ENCODE peak calls at places on chromosomes 11 and 22, in five cellular contexts. G is foreskin fibroblast; H is pancreas; Y is transverse colon; M is activated CD8-positive, alpha-beta T cell treated with anti-CD3 and anti-CD28 coated beads for 36 hours. R is an unnamed sample.

GRCh38 chr22:46292727-46293126 is 3.9 kb upstream of the GTSE1 start:
- DNase-seq in G (no peak), H (no peak), Y (peak), M (no peak), R (no peak)

GRCh38 chr22:41530612-41531421 is 13.5 kb downstream of the POLR3H start:
- DNase-seq in G (no peak), H (no peak), Y (no peak), M (no peak), R (no peak)

GRCh38 chr11:27319065-27319464 is 44.0 kb downstream of the CCDC34 start:
- DNase-seq in G (peak), H (no peak), Y (no peak), M (peak), R (peak)

GRCh38 chr22:36875741-36876140 is 14.9 kb downstream of the NCF4 start:
- DNase-seq in G (no peak), H (no peak), Y (no peak), M (no peak), R (no peak)

GRCh38 chr11:64086263-64086938 is 50.7 kb downstream of the FLRT1 start:
- DNase-seq in G (peak), H (peak), Y (peak), M (no peak), R (peak)

GRCh38 chr22:38735126-38735464 is 20.7 kb downstream of the SUN2 start:
- DNase-seq in G (no peak), H (no peak), Y (no peak), M (no peak), R (no peak)

GRCh38 chr22:46192210-46192993 is 42.1 kb downstream of the PPARA start:
- DNase-seq in G (no peak), H (no peak), Y (no peak), M (no peak), R (no peak)

GRCh38 chr22:24432059-24432853 is 4.9 kb downstream of the ADORA2A start:
- DNase-seq in G (peak), H (no peak), Y (peak), M (peak), R (peak)

GRCh38 chr11:117834838-117835443 is 10.4 kb upstream of the FXYD2 start:
- DNase-seq in G (no peak), H (peak), Y (peak), M (no peak), R (no peak)

GRCh38 chr11:22859756-22860155 is 518 bp downstream of the CCDC179 start:
- DNase-seq in G (no peak), H (no peak), Y (no peak), M (no peak), R (no peak)

GRCh38 chr11:104219081-104219480 is 55.1 kb upstream of the PDGFD start:
- DNase-seq in G (peak), H (no peak), Y (no peak), M (no peak), R (peak)

GRCh38 chr11:45931739-45932138 is 9.3 kb downstream of the LARGE2 start:
- DNase-seq in G (no peak), H (no peak), Y (no peak), M (no peak), R (no peak)

GRCh38 chr22:34105461-34106062 is 185.3 kb upstream of the LARGE1 start:
- DNase-seq in G (no peak), H (peak), Y (peak), M (peak), R (peak)

GRCh38 chr11:132960679-132961078 is 571.6 kb downstream of the OPCML start:
- DNase-seq in G (no peak), H (no peak), Y (no peak), M (no peak), R (no peak)

GRCh38 chr11:66002648-66003225 is 434 bp downstream of the BANF1 start:
- DNase-seq in G (peak), H (peak), Y (peak), M (no peak), R (peak)

GRCh38 chr11:55707029-55707428 is 45.0 kb downstream of the OR4C6 start:
- DNase-seq in G (peak), H (no peak), Y (no peak), M (no peak), R (peak)

GRCh38 chr22:45830531-45831245 is 146.3 kb downstream of the WNT7B start:
- DNase-seq in G (peak), H (no peak), Y (no peak), M (no peak), R (peak)

GRCh38 chr11:531826-532511 is 3.4 kb downstream of the HRAS start:
- DNase-seq in G (no peak), H (no peak), Y (no peak), M (no peak), R (no peak)

GRCh38 chr11:116535120-116535519 is 237.7 kb downstream of the BUD13 start:
- DNase-seq in G (no peak), H (no peak), Y (no peak), M (no peak), R (no peak)

GRCh38 chr11:116532066-116532465 is 240.7 kb downstream of the BUD13 start:
- DNase-seq in G (no peak), H (no peak), Y (no peak), M (no peak), R (no peak)

GRCh38 chr11:116534270-116534975 is 238.4 kb downstream of the BUD13 start:
- DNase-seq in G (no peak), H (no peak), Y (no peak), M (no peak), R (no peak)

GRCh38 chr11:116530705-116531104 is 242.1 kb downstream of the BUD13 start:
- DNase-seq in G (no peak), H (no peak), Y (no peak), M (no peak), R (no peak)

GRCh38 chr11:116533186-116533825 is 239.5 kb downstream of the BUD13 start:
- DNase-seq in G (no peak), H (no peak), Y (no peak), M (no peak), R (no peak)
- TF ChIP-seq CTCF in G (no peak), H (no peak), Y (no peak), M (no peak), R (no peak)

GRCh38 chr11:111743700-111744099 is 22.5 kb downstream of the PPP2R1B start:
- DNase-seq in G (no peak), H (no peak), Y (no peak), M (no peak), R (no peak)
- TF ChIP-seq CTCF in G (no peak), H (no peak), Y (no peak), M (no peak), R (no peak)

GRCh38 chr11:6682936-6683861 is at the start of gene MRPL17:
- DNase-seq in G (peak), H (peak), Y (peak), M (peak), R (peak)
- TF ChIP-seq CTCF in G (peak), H (peak), Y (peak), M (peak), R (peak)

DNA sequence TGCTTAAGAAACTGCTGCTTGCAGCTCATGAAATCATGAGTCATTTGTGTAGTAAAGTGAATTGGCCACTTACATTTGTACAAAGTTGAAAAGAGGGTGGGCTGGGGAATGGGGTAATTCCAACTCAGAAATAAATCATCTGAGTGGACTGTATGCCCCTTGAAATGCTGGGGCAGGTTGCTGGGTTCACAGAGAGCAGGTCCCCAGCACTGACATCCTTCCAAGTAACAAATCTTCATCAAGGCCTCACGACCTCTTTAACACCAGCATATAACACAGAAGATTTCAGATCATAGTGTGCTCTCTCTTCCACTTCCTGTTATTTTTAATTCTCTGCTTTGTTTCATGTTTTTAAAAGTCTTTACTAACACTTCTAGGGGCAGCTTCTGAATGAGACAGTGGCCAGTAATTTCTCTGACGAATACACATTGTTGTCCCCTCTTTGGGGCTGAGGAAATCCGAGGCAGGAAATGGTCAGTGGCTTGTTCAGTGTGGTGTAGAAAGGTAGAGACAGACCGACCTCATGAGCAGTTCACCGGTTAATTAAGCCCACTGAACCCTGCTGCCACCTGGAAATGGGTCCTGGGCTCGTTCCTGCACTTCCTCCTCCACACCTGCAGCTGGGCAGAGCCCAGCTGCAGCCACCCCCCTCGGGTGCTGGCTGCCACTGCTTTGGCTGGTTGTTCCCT is 127.8 kb downstream of the MAML2 start:
- DNase-seq in G (peak), H (no peak), Y (peak), M (peak), R (peak)
- TF ChIP-seq CTCF in G (no peak), H (no peak), Y (no peak), M (no peak), R (no peak)

DNA sequence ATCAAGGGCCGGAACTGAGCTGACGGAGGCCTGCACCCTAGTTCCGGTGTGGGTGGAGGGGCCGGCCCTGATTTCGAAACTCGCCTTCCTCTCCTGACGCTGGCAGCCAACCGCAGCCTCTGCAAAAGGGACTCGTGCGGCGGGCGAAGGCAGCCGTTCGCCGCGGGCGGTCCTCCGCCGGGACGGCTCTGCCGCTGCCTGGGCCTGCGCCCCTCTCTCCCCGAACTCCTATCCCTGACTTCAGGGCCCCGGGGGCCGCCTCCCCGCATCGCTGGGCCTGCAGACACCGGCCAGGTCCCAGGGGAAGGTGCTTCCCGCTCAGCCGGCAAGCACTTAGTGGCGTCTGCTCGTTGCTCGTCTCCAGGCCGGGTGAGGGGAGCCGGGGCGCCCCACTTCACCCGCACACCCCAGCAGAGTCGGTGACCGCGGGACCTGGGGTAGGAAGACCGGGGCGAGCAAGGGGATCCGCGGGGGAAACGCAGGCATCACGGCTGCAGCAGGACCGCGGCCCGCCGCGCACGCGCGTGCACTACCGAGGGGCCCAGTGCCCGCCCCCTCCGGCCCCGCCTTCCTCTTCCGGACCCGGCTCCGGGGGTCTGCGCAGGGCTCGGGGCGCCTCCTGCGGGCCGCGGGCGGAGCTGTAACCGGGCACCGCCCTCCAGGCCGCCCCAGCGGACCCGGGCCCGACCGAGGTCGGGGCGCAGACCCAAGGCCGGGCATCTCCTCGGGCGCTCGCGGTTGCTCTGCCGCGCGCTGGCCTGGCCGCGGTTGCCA is 464 bp upstream of the ANKRD13D start:
- DNase-seq in G (peak), H (peak), Y (peak), M (peak), R (peak)
- TF ChIP-seq CTCF in G (no peak), H (no peak), Y (no peak), M (peak), R (no peak)